ENCODE peak calls at places on chromosomes 5 and 9, in eight cellular contexts. One of them, this sample, is unnamed.

GRCh38 chr5:134543820-134544692 is 18.6 kb downstream of the JADE2 start:
- ATAC-seq in Right ventricle myocardium superior: no peak
- ATAC-seq in activated naive CD8-positive, alpha-beta T cell treated with anti-CD3 and anti-CD28 coated beads, Interleukin-2, amount 50 U/mL, for 24 hours: peak; percentile 71
- ATAC-seq in upper lobe of left lung: no peak
- ATAC-seq in naive thymus-derived CD4-positive, alpha-beta T cell: peak; percentile 80
- ATAC-seq in activated CD8-positive, alpha-beta memory T cell treated with anti-CD3 and anti-CD28 coated beads, Interleukin-2, amount 10 ng/mL, durations not matched to agents 7 days and 5 days: peak; percentile 72
- ATAC-seq in A549: no peak
- ATAC-seq in DND-41: peak; percentile 44
- ATAC-seq in this sample: peak; percentile 85

GRCh38 chr5:59189482-59189881 is 606.6 kb downstream of the RAB3C start:
- ATAC-seq in activated naive CD8-positive, alpha-beta T cell treated with anti-CD3 and anti-CD28 coated beads, Interleukin-2, amount 50 U/mL, for 24 hours: no peak
- ATAC-seq in upper lobe of left lung: no peak
- ATAC-seq in Right ventricle myocardium superior: peak; percentile 49
- ATAC-seq in naive thymus-derived CD4-positive, alpha-beta T cell: no peak
- ATAC-seq in activated CD8-positive, alpha-beta memory T cell treated with anti-CD3 and anti-CD28 coated beads, Interleukin-2, amount 10 ng/mL, durations not matched to agents 7 days and 5 days: no peak
- ATAC-seq in DND-41: no peak
- ATAC-seq in A549: peak; percentile 2
- ATAC-seq in this sample: no peak

GRCh38 chr5:71922584-71923106 is 184.6 kb upstream of the MAP1B start:
- ATAC-seq in upper lobe of left lung: no peak
- ATAC-seq in naive thymus-derived CD4-positive, alpha-beta T cell: no peak
- ATAC-seq in Right ventricle myocardium superior: peak; percentile 36
- ATAC-seq in A549: peak; percentile 90
- ATAC-seq in DND-41: no peak
- ATAC-seq in activated naive CD8-positive, alpha-beta T cell treated with anti-CD3 and anti-CD28 coated beads, Interleukin-2, amount 50 U/mL, for 24 hours: no peak
- ATAC-seq in activated CD8-positive, alpha-beta memory T cell treated with anti-CD3 and anti-CD28 coated beads, Interleukin-2, amount 10 ng/mL, durations not matched to agents 7 days and 5 days: no peak
- ATAC-seq in this sample: no peak

GRCh38 chr5:143263272-143263810 is 140.1 kb downstream of the NR3C1 start:
- ATAC-seq in A549: peak; percentile 20
- ATAC-seq in DND-41: no peak
- ATAC-seq in naive thymus-derived CD4-positive, alpha-beta T cell: no peak
- ATAC-seq in activated naive CD8-positive, alpha-beta T cell treated with anti-CD3 and anti-CD28 coated beads, Interleukin-2, amount 50 U/mL, for 24 hours: no peak
- ATAC-seq in upper lobe of left lung: no peak
- ATAC-seq in activated CD8-positive, alpha-beta memory T cell treated with anti-CD3 and anti-CD28 coated beads, Interleukin-2, amount 10 ng/mL, durations not matched to agents 7 days and 5 days: no peak
- ATAC-seq in Right ventricle myocardium superior: no peak
- ATAC-seq in this sample: no peak

GRCh38 chr9:134313470-134313869 is 12.8 kb upstream of the RXRA start:
- ATAC-seq in activated CD8-positive, alpha-beta memory T cell treated with anti-CD3 and anti-CD28 coated beads, Interleukin-2, amount 10 ng/mL, durations not matched to agents 7 days and 5 days: no peak
- ATAC-seq in activated naive CD8-positive, alpha-beta T cell treated with anti-CD3 and anti-CD28 coated beads, Interleukin-2, amount 50 U/mL, for 24 hours: no peak
- ATAC-seq in A549: no peak
- ATAC-seq in upper lobe of left lung: no peak
- ATAC-seq in Right ventricle myocardium superior: no peak
- ATAC-seq in DND-41: no peak
- ATAC-seq in naive thymus-derived CD4-positive, alpha-beta T cell: no peak
- ATAC-seq in this sample: no peak

GRCh38 chr9:96495341-96495740 is 45.4 kb downstream of the HABP4 start:
- ATAC-seq in A549: no peak
- ATAC-seq in naive thymus-derived CD4-positive, alpha-beta T cell: no peak
- ATAC-seq in activated naive CD8-positive, alpha-beta T cell treated with anti-CD3 and anti-CD28 coated beads, Interleukin-2, amount 50 U/mL, for 24 hours: no peak
- ATAC-seq in DND-41: no peak
- ATAC-seq in Right ventricle myocardium superior: no peak
- ATAC-seq in activated CD8-positive, alpha-beta memory T cell treated with anti-CD3 and anti-CD28 coated beads, Interleukin-2, amount 10 ng/mL, durations not matched to agents 7 days and 5 days: no peak
- ATAC-seq in upper lobe of left lung: no peak
- ATAC-seq in this sample: no peak

GRCh38 chr5:34415559-34416198 is 240.4 kb upstream of the RAI14 start:
- ATAC-seq in upper lobe of left lung: no peak
- ATAC-seq in naive thymus-derived CD4-positive, alpha-beta T cell: no peak
- ATAC-seq in DND-41: no peak
- ATAC-seq in activated naive CD8-positive, alpha-beta T cell treated with anti-CD3 and anti-CD28 coated beads, Interleukin-2, amount 50 U/mL, for 24 hours: peak; percentile 82
- ATAC-seq in activated CD8-positive, alpha-beta memory T cell treated with anti-CD3 and anti-CD28 coated beads, Interleukin-2, amount 10 ng/mL, durations not matched to agents 7 days and 5 days: peak; percentile 89
- ATAC-seq in A549: no peak
- ATAC-seq in Right ventricle myocardium superior: no peak
- ATAC-seq in this sample: no peak

GRCh38 chr9:134413112-134413715 is 87.0 kb downstream of the RXRA start:
- ATAC-seq in activated naive CD8-positive, alpha-beta T cell treated with anti-CD3 and anti-CD28 coated beads, Interleukin-2, amount 50 U/mL, for 24 hours: no peak
- ATAC-seq in Right ventricle myocardium superior: no peak
- ATAC-seq in DND-41: no peak
- ATAC-seq in upper lobe of left lung: no peak
- ATAC-seq in naive thymus-derived CD4-positive, alpha-beta T cell: no peak
- ATAC-seq in A549: peak; percentile 21
- ATAC-seq in activated CD8-positive, alpha-beta memory T cell treated with anti-CD3 and anti-CD28 coated beads, Interleukin-2, amount 10 ng/mL, durations not matched to agents 7 days and 5 days: no peak
- ATAC-seq in this sample: no peak

GRCh38 chr9:84002344-84002743 is 21.7 kb downstream of the RMI1 start:
- ATAC-seq in A549: no peak
- ATAC-seq in DND-41: peak; percentile 97
- ATAC-seq in upper lobe of left lung: no peak
- ATAC-seq in activated naive CD8-positive, alpha-beta T cell treated with anti-CD3 and anti-CD28 coated beads, Interleukin-2, amount 50 U/mL, for 24 hours: no peak
- ATAC-seq in activated CD8-positive, alpha-beta memory T cell treated with anti-CD3 and anti-CD28 coated beads, Interleukin-2, amount 10 ng/mL, durations not matched to agents 7 days and 5 days: peak; percentile 72
- ATAC-seq in naive thymus-derived CD4-positive, alpha-beta T cell: peak; percentile 40
- ATAC-seq in Right ventricle myocardium superior: no peak
- ATAC-seq in this sample: no peak

GRCh38 chr9:38023661-38024035 is 45.4 kb downstream of the SHB start:
- ATAC-seq in Right ventricle myocardium superior: no peak
- ATAC-seq in naive thymus-derived CD4-positive, alpha-beta T cell: no peak
- ATAC-seq in activated CD8-positive, alpha-beta memory T cell treated with anti-CD3 and anti-CD28 coated beads, Interleukin-2, amount 10 ng/mL, durations not matched to agents 7 days and 5 days: no peak
- ATAC-seq in activated naive CD8-positive, alpha-beta T cell treated with anti-CD3 and anti-CD28 coated beads, Interleukin-2, amount 50 U/mL, for 24 hours: no peak
- ATAC-seq in DND-41: no peak
- ATAC-seq in upper lobe of left lung: no peak
- ATAC-seq in A549: no peak
- ATAC-seq in this sample: no peak

GRCh38 chr9:114072181-114073140 is 5.6 kb downstream of the AMBP start:
- ATAC-seq in DND-41: no peak
- ATAC-seq in upper lobe of left lung: no peak
- ATAC-seq in naive thymus-derived CD4-positive, alpha-beta T cell: no peak
- ATAC-seq in activated naive CD8-positive, alpha-beta T cell treated with anti-CD3 and anti-CD28 coated beads, Interleukin-2, amount 50 U/mL, for 24 hours: no peak
- ATAC-seq in A549: peak; percentile 19
- ATAC-seq in Right ventricle myocardium superior: peak; percentile 94
- ATAC-seq in activated CD8-positive, alpha-beta memory T cell treated with anti-CD3 and anti-CD28 coated beads, Interleukin-2, amount 10 ng/mL, durations not matched to agents 7 days and 5 days: no peak
- ATAC-seq in this sample: no peak

GRCh38 chr5:74179183-74179582 is 461.3 kb downstream of the ENC1 start:
- ATAC-seq in activated CD8-positive, alpha-beta memory T cell treated with anti-CD3 and anti-CD28 coated beads, Interleukin-2, amount 10 ng/mL, durations not matched to agents 7 days and 5 days: no peak
- ATAC-seq in naive thymus-derived CD4-positive, alpha-beta T cell: no peak
- ATAC-seq in upper lobe of left lung: no peak
- ATAC-seq in Right ventricle myocardium superior: peak; percentile 48
- ATAC-seq in A549: no peak
- ATAC-seq in DND-41: no peak
- ATAC-seq in activated naive CD8-positive, alpha-beta T cell treated with anti-CD3 and anti-CD28 coated beads, Interleukin-2, amount 50 U/mL, for 24 hours: no peak
- ATAC-seq in this sample: no peak

GRCh38 chr5:152309926-152310450 is 95.1 kb downstream of the NMUR2 start:
- ATAC-seq in A549: no peak
- ATAC-seq in activated CD8-positive, alpha-beta memory T cell treated with anti-CD3 and anti-CD28 coated beads, Interleukin-2, amount 10 ng/mL, durations not matched to agents 7 days and 5 days: no peak
- ATAC-seq in upper lobe of left lung: no peak
- ATAC-seq in DND-41: no peak
- ATAC-seq in activated naive CD8-positive, alpha-beta T cell treated with anti-CD3 and anti-CD28 coated beads, Interleukin-2, amount 50 U/mL, for 24 hours: no peak
- ATAC-seq in naive thymus-derived CD4-positive, alpha-beta T cell: no peak
- ATAC-seq in Right ventricle myocardium superior: no peak
- ATAC-seq in this sample: peak; percentile 8

GRCh38 chr5:125890387-125890955 is 532.7 kb upstream of the GRAMD2B start:
- ATAC-seq in A549: no peak
- ATAC-seq in Right ventricle myocardium superior: peak; percentile 22
- ATAC-seq in upper lobe of left lung: no peak
- ATAC-seq in DND-41: no peak
- ATAC-seq in activated CD8-positive, alpha-beta memory T cell treated with anti-CD3 and anti-CD28 coated beads, Interleukin-2, amount 10 ng/mL, durations not matched to agents 7 days and 5 days: no peak
- ATAC-seq in naive thymus-derived CD4-positive, alpha-beta T cell: no peak
- ATAC-seq in activated naive CD8-positive, alpha-beta T cell treated with anti-CD3 and anti-CD28 coated beads, Interleukin-2, amount 50 U/mL, for 24 hours: no peak
- ATAC-seq in this sample: no peak

GRCh38 chr5:164636456-164636855 is 1131.0 kb downstream of the MAT2B start:
- ATAC-seq in naive thymus-derived CD4-positive, alpha-beta T cell: no peak
- ATAC-seq in activated CD8-positive, alpha-beta memory T cell treated with anti-CD3 and anti-CD28 coated beads, Interleukin-2, amount 10 ng/mL, durations not matched to agents 7 days and 5 days: no peak
- ATAC-seq in DND-41: no peak
- ATAC-seq in A549: no peak
- ATAC-seq in activated naive CD8-positive, alpha-beta T cell treated with anti-CD3 and anti-CD28 coated beads, Interleukin-2, amount 50 U/mL, for 24 hours: no peak
- ATAC-seq in upper lobe of left lung: no peak
- ATAC-seq in Right ventricle myocardium superior: no peak
- ATAC-seq in this sample: no peak

GRCh38 chr5:66881475-66882161 is 285.4 kb downstream of the MAST4 start:
- ATAC-seq in Right ventricle myocardium superior: peak; percentile 59
- ATAC-seq in activated CD8-positive, alpha-beta memory T cell treated with anti-CD3 and anti-CD28 coated beads, Interleukin-2, amount 10 ng/mL, durations not matched to agents 7 days and 5 days: no peak
- ATAC-seq in naive thymus-derived CD4-positive, alpha-beta T cell: no peak
- ATAC-seq in A549: peak; percentile 51
- ATAC-seq in activated naive CD8-positive, alpha-beta T cell treated with anti-CD3 and anti-CD28 coated beads, Interleukin-2, amount 50 U/mL, for 24 hours: no peak
- ATAC-seq in DND-41: no peak
- ATAC-seq in upper lobe of left lung: peak; percentile 54
- ATAC-seq in this sample: no peak

GRCh38 chr9:126844085-126844484 is 16.4 kb upstream of the ZBTB34 start:
- ATAC-seq in activated naive CD8-positive, alpha-beta T cell treated with anti-CD3 and anti-CD28 coated beads, Interleukin-2, amount 50 U/mL, for 24 hours: peak; percentile 79
- ATAC-seq in naive thymus-derived CD4-positive, alpha-beta T cell: no peak
- ATAC-seq in DND-41: no peak
- ATAC-seq in activated CD8-positive, alpha-beta memory T cell treated with anti-CD3 and anti-CD28 coated beads, Interleukin-2, amount 10 ng/mL, durations not matched to agents 7 days and 5 days: no peak
- ATAC-seq in Right ventricle myocardium superior: no peak
- ATAC-seq in upper lobe of left lung: no peak
- ATAC-seq in A549: peak; percentile 69
- ATAC-seq in this sample: no peak

GRCh38 chr5:68122929-68123328 is 92.6 kb upstream of the PIK3R1 start:
- ATAC-seq in A549: no peak
- ATAC-seq in activated CD8-positive, alpha-beta memory T cell treated with anti-CD3 and anti-CD28 coated beads, Interleukin-2, amount 10 ng/mL, durations not matched to agents 7 days and 5 days: no peak
- ATAC-seq in upper lobe of left lung: no peak
- ATAC-seq in Right ventricle myocardium superior: no peak
- ATAC-seq in DND-41: peak; percentile 79
- ATAC-seq in naive thymus-derived CD4-positive, alpha-beta T cell: no peak
- ATAC-seq in activated naive CD8-positive, alpha-beta T cell treated with anti-CD3 and anti-CD28 coated beads, Interleukin-2, amount 50 U/mL, for 24 hours: no peak
- ATAC-seq in this sample: no peak

GRCh38 chr5:175573493-175574269 is 84.2 kb upstream of the HRH2 start:
- ATAC-seq in DND-41: no peak
- ATAC-seq in upper lobe of left lung: no peak
- ATAC-seq in activated CD8-positive, alpha-beta memory T cell treated with anti-CD3 and anti-CD28 coated beads, Interleukin-2, amount 10 ng/mL, durations not matched to agents 7 days and 5 days: no peak
- ATAC-seq in A549: no peak
- ATAC-seq in activated naive CD8-positive, alpha-beta T cell treated with anti-CD3 and anti-CD28 coated beads, Interleukin-2, amount 50 U/mL, for 24 hours: no peak
- ATAC-seq in Right ventricle myocardium superior: peak; percentile 30
- ATAC-seq in naive thymus-derived CD4-positive, alpha-beta T cell: no peak
- ATAC-seq in this sample: no peak

GRCh38 chr5:45774528-45774927 is 78.3 kb upstream of the HCN1 start:
- ATAC-seq in A549: no peak
- ATAC-seq in Right ventricle myocardium superior: no peak
- ATAC-seq in DND-41: no peak
- ATAC-seq in activated CD8-positive, alpha-beta memory T cell treated with anti-CD3 and anti-CD28 coated beads, Interleukin-2, amount 10 ng/mL, durations not matched to agents 7 days and 5 days: no peak
- ATAC-seq in naive thymus-derived CD4-positive, alpha-beta T cell: no peak
- ATAC-seq in activated naive CD8-positive, alpha-beta T cell treated with anti-CD3 and anti-CD28 coated beads, Interleukin-2, amount 50 U/mL, for 24 hours: no peak
- ATAC-seq in upper lobe of left lung: no peak
- ATAC-seq in this sample: no peak

GRCh38 chr5:102895223-102895622 is 140.1 kb downstream of the PAM start:
- ATAC-seq in Right ventricle myocardium superior: no peak
- ATAC-seq in DND-41: no peak
- ATAC-seq in A549: no peak
- ATAC-seq in upper lobe of left lung: no peak
- ATAC-seq in activated CD8-positive, alpha-beta memory T cell treated with anti-CD3 and anti-CD28 coated beads, Interleukin-2, amount 10 ng/mL, durations not matched to agents 7 days and 5 days: no peak
- ATAC-seq in activated naive CD8-positive, alpha-beta T cell treated with anti-CD3 and anti-CD28 coated beads, Interleukin-2, amount 50 U/mL, for 24 hours: no peak
- ATAC-seq in naive thymus-derived CD4-positive, alpha-beta T cell: no peak
- ATAC-seq in this sample: no peak

GRCh38 chr5:94694671-94695070 is 76.2 kb downstream of the SLF1 start:
- ATAC-seq in activated CD8-positive, alpha-beta memory T cell treated with anti-CD3 and anti-CD28 coated beads, Interleukin-2, amount 10 ng/mL, durations not matched to agents 7 days and 5 days: no peak
- ATAC-seq in upper lobe of left lung: no peak
- ATAC-seq in DND-41: no peak
- ATAC-seq in activated naive CD8-positive, alpha-beta T cell treated with anti-CD3 and anti-CD28 coated beads, Interleukin-2, amount 50 U/mL, for 24 hours: no peak
- ATAC-seq in naive thymus-derived CD4-positive, alpha-beta T cell: no peak
- ATAC-seq in Right ventricle myocardium superior: no peak
- ATAC-seq in A549: no peak
- ATAC-seq in this sample: no peak

GRCh38 chr5:94254214-94254613 is 364.2 kb downstream of the KIAA0825 start:
- ATAC-seq in A549: no peak
- ATAC-seq in Right ventricle myocardium superior: no peak
- ATAC-seq in naive thymus-derived CD4-positive, alpha-beta T cell: no peak
- ATAC-seq in activated CD8-positive, alpha-beta memory T cell treated with anti-CD3 and anti-CD28 coated beads, Interleukin-2, amount 10 ng/mL, durations not matched to agents 7 days and 5 days: no peak
- ATAC-seq in DND-41: no peak
- ATAC-seq in upper lobe of left lung: no peak
- ATAC-seq in activated naive CD8-positive, alpha-beta T cell treated with anti-CD3 and anti-CD28 coated beads, Interleukin-2, amount 50 U/mL, for 24 hours: no peak
- ATAC-seq in this sample: no peak

GRCh38 chr5:131746423-131746822 is 50.4 kb downstream of the FNIP1 start:
- ATAC-seq in activated CD8-positive, alpha-beta memory T cell treated with anti-CD3 and anti-CD28 coated beads, Interleukin-2, amount 10 ng/mL, durations not matched to agents 7 days and 5 days: no peak
- ATAC-seq in naive thymus-derived CD4-positive, alpha-beta T cell: no peak
- ATAC-seq in upper lobe of left lung: no peak
- ATAC-seq in Right ventricle myocardium superior: no peak
- ATAC-seq in DND-41: no peak
- ATAC-seq in activated naive CD8-positive, alpha-beta T cell treated with anti-CD3 and anti-CD28 coated beads, Interleukin-2, amount 50 U/mL, for 24 hours: no peak
- ATAC-seq in A549: no peak
- ATAC-seq in this sample: no peak

GRCh38 chr5:115192098-115192497 is 22.4 kb upstream of the TRIM36 start:
- ATAC-seq in A549: no peak
- ATAC-seq in Right ventricle myocardium superior: no peak
- ATAC-seq in DND-41: no peak
- ATAC-seq in activated CD8-positive, alpha-beta memory T cell treated with anti-CD3 and anti-CD28 coated beads, Interleukin-2, amount 10 ng/mL, durations not matched to agents 7 days and 5 days: no peak
- ATAC-seq in upper lobe of left lung: no peak
- ATAC-seq in activated naive CD8-positive, alpha-beta T cell treated with anti-CD3 and anti-CD28 coated beads, Interleukin-2, amount 50 U/mL, for 24 hours: no peak
- ATAC-seq in naive thymus-derived CD4-positive, alpha-beta T cell: no peak
- ATAC-seq in this sample: no peak

GRCh38 chr5:67494186-67494842 is 297.7 kb upstream of the CD180 start:
- ATAC-seq in DND-41: no peak
- ATAC-seq in Right ventricle myocardium superior: peak; percentile 38
- ATAC-seq in activated CD8-positive, alpha-beta memory T cell treated with anti-CD3 and anti-CD28 coated beads, Interleukin-2, amount 10 ng/mL, durations not matched to agents 7 days and 5 days: no peak
- ATAC-seq in activated naive CD8-positive, alpha-beta T cell treated with anti-CD3 and anti-CD28 coated beads, Interleukin-2, amount 50 U/mL, for 24 hours: no peak
- ATAC-seq in A549: no peak
- ATAC-seq in upper lobe of left lung: no peak
- ATAC-seq in naive thymus-derived CD4-positive, alpha-beta T cell: no peak
- ATAC-seq in this sample: no peak

GRCh38 chr9:20526500-20527319 is 95.6 kb downstream of the MLLT3 start:
- ATAC-seq in upper lobe of left lung: no peak
- ATAC-seq in naive thymus-derived CD4-positive, alpha-beta T cell: no peak
- ATAC-seq in activated CD8-positive, alpha-beta memory T cell treated with anti-CD3 and anti-CD28 coated beads, Interleukin-2, amount 10 ng/mL, durations not matched to agents 7 days and 5 days: no peak
- ATAC-seq in A549: peak; percentile 64
- ATAC-seq in DND-41: no peak
- ATAC-seq in Right ventricle myocardium superior: no peak
- ATAC-seq in activated naive CD8-positive, alpha-beta T cell treated with anti-CD3 and anti-CD28 coated beads, Interleukin-2, amount 50 U/mL, for 24 hours: peak; percentile 76
- ATAC-seq in this sample: no peak

GRCh38 chr9:36341936-36342577 is 58.0 kb downstream of the RNF38 start:
- ATAC-seq in naive thymus-derived CD4-positive, alpha-beta T cell: no peak
- ATAC-seq in activated naive CD8-positive, alpha-beta T cell treated with anti-CD3 and anti-CD28 coated beads, Interleukin-2, amount 50 U/mL, for 24 hours: peak; percentile 97
- ATAC-seq in A549: no peak
- ATAC-seq in activated CD8-positive, alpha-beta memory T cell treated with anti-CD3 and anti-CD28 coated beads, Interleukin-2, amount 10 ng/mL, durations not matched to agents 7 days and 5 days: peak; percentile 94
- ATAC-seq in upper lobe of left lung: no peak
- ATAC-seq in Right ventricle myocardium superior: no peak
- ATAC-seq in DND-41: no peak
- ATAC-seq in this sample: no peak

GRCh38 chr5:32419791-32420190 is 24.7 kb downstream of the ZFR start:
- ATAC-seq in DND-41: peak; percentile 49
- ATAC-seq in A549: no peak
- ATAC-seq in Right ventricle myocardium superior: peak; percentile 82
- ATAC-seq in upper lobe of left lung: no peak
- ATAC-seq in activated naive CD8-positive, alpha-beta T cell treated with anti-CD3 and anti-CD28 coated beads, Interleukin-2, amount 50 U/mL, for 24 hours: no peak
- ATAC-seq in activated CD8-positive, alpha-beta memory T cell treated with anti-CD3 and anti-CD28 coated beads, Interleukin-2, amount 10 ng/mL, durations not matched to agents 7 days and 5 days: no peak
- ATAC-seq in naive thymus-derived CD4-positive, alpha-beta T cell: no peak
- ATAC-seq in this sample: no peak

GRCh38 chr5:134579284-134579771 is 53.3 kb downstream of the SAR1B start:
- ATAC-seq in A549: no peak
- ATAC-seq in Right ventricle myocardium superior: no peak
- ATAC-seq in upper lobe of left lung: no peak
- ATAC-seq in naive thymus-derived CD4-positive, alpha-beta T cell: no peak
- ATAC-seq in activated naive CD8-positive, alpha-beta T cell treated with anti-CD3 and anti-CD28 coated beads, Interleukin-2, amount 50 U/mL, for 24 hours: no peak
- ATAC-seq in activated CD8-positive, alpha-beta memory T cell treated with anti-CD3 and anti-CD28 coated beads, Interleukin-2, amount 10 ng/mL, durations not matched to agents 7 days and 5 days: no peak
- ATAC-seq in DND-41: no peak
- ATAC-seq in this sample: no peak

GRCh38 chr5:23977365-23977764 is 470.0 kb downstream of the PRDM9 start:
- ATAC-seq in Right ventricle myocardium superior: no peak
- ATAC-seq in naive thymus-derived CD4-positive, alpha-beta T cell: no peak
- ATAC-seq in DND-41: no peak
- ATAC-seq in A549: no peak
- ATAC-seq in upper lobe of left lung: no peak
- ATAC-seq in activated naive CD8-positive, alpha-beta T cell treated with anti-CD3 and anti-CD28 coated beads, Interleukin-2, amount 50 U/mL, for 24 hours: no peak
- ATAC-seq in activated CD8-positive, alpha-beta memory T cell treated with anti-CD3 and anti-CD28 coated beads, Interleukin-2, amount 10 ng/mL, durations not matched to agents 7 days and 5 days: no peak
- ATAC-seq in this sample: no peak

GRCh38 chr5:175822225-175822624 is 49.2 kb upstream of the CPLX2 start:
- ATAC-seq in DND-41: no peak
- ATAC-seq in naive thymus-derived CD4-positive, alpha-beta T cell: no peak
- ATAC-seq in Right ventricle myocardium superior: no peak
- ATAC-seq in activated naive CD8-positive, alpha-beta T cell treated with anti-CD3 and anti-CD28 coated beads, Interleukin-2, amount 50 U/mL, for 24 hours: peak; percentile 58
- ATAC-seq in activated CD8-positive, alpha-beta memory T cell treated with anti-CD3 and anti-CD28 coated beads, Interleukin-2, amount 10 ng/mL, durations not matched to agents 7 days and 5 days: peak; percentile 27
- ATAC-seq in A549: peak; percentile 31
- ATAC-seq in upper lobe of left lung: no peak
- ATAC-seq in this sample: no peak

GRCh38 chr9:15150939-15151338 is 156.1 kb downstream of the TTC39B start:
- ATAC-seq in naive thymus-derived CD4-positive, alpha-beta T cell: no peak
- ATAC-seq in DND-41: no peak
- ATAC-seq in Right ventricle myocardium superior: no peak
- ATAC-seq in activated naive CD8-positive, alpha-beta T cell treated with anti-CD3 and anti-CD28 coated beads, Interleukin-2, amount 50 U/mL, for 24 hours: no peak
- ATAC-seq in A549: no peak
- ATAC-seq in upper lobe of left lung: no peak
- ATAC-seq in activated CD8-positive, alpha-beta memory T cell treated with anti-CD3 and anti-CD28 coated beads, Interleukin-2, amount 10 ng/mL, durations not matched to agents 7 days and 5 days: no peak
- ATAC-seq in this sample: no peak

GRCh38 chr9:15231788-15232635 is 75.0 kb downstream of the TTC39B start:
- ATAC-seq in A549: peak; percentile 86
- ATAC-seq in activated naive CD8-positive, alpha-beta T cell treated with anti-CD3 and anti-CD28 coated beads, Interleukin-2, amount 50 U/mL, for 24 hours: peak; percentile 46
- ATAC-seq in activated CD8-positive, alpha-beta memory T cell treated with anti-CD3 and anti-CD28 coated beads, Interleukin-2, amount 10 ng/mL, durations not matched to agents 7 days and 5 days: no peak
- ATAC-seq in naive thymus-derived CD4-positive, alpha-beta T cell: no peak
- ATAC-seq in Right ventricle myocardium superior: no peak
- ATAC-seq in upper lobe of left lung: no peak
- ATAC-seq in DND-41: peak; percentile 52
- ATAC-seq in this sample: peak; percentile 41

This sample was measured in stimulated activated memory B cell treated with anti-CD40 and anti-IgM and Interleukin-4, amounts not matched to agents 10 μg/mL and 1 μg/mL and 100 μg/mL, for 72 hours.